ENCODE peak calls at places on chromosomes 6 and 20, in seven cellular contexts. One of them, this sample, is unnamed.

GRCh38 chr6:36888654-36889481 is 3.1 kb downstream of the C6orf89 start:
- DNase-seq in T-helper 1 cell: no peak
- DNase-seq in mesothelial cell of epicardium: no peak
- DNase-seq in fibroblast of pulmonary artery: no peak
- DNase-seq in activated gamma-delta T cell treated with Interleukin-2 at 50 U/mL for 16 hours: no peak
- DNase-seq in cardiac fibroblast: no peak
- DNase-seq in neural crest cell: no peak
- DNase-seq in this sample: no peak

GRCh38 chr6:139550361-139550760 is 175.9 kb upstream of the CITED2 start:
- DNase-seq in mesothelial cell of epicardium: no peak
- DNase-seq in T-helper 1 cell: no peak
- DNase-seq in fibroblast of pulmonary artery: no peak
- DNase-seq in neural crest cell: no peak
- DNase-seq in cardiac fibroblast: no peak
- DNase-seq in activated gamma-delta T cell treated with Interleukin-2 at 50 U/mL for 16 hours: no peak
- DNase-seq in this sample: no peak

GRCh38 chr20:17765017-17765416 is 65.3 kb downstream of the BANF2 start:
- DNase-seq in fibroblast of pulmonary artery: no peak
- DNase-seq in mesothelial cell of epicardium: no peak
- DNase-seq in cardiac fibroblast: no peak
- DNase-seq in activated gamma-delta T cell treated with Interleukin-2 at 50 U/mL for 16 hours: no peak
- DNase-seq in neural crest cell: no peak
- DNase-seq in T-helper 1 cell: no peak
- DNase-seq in this sample: no peak

GRCh38 chr20:44576297-44576696 is 6.1 kb upstream of the PKIG start:
- DNase-seq in neural crest cell: no peak
- DNase-seq in cardiac fibroblast: peak
- DNase-seq in T-helper 1 cell: no peak
- DNase-seq in activated gamma-delta T cell treated with Interleukin-2 at 50 U/mL for 16 hours: no peak
- DNase-seq in mesothelial cell of epicardium: no peak
- DNase-seq in fibroblast of pulmonary artery: peak
- DNase-seq in this sample: no peak

GRCh38 chr20:62025832-62026563 is 39.7 kb downstream of the TAF4 start:
- DNase-seq in T-helper 1 cell: no peak
- DNase-seq in cardiac fibroblast: peak
- DNase-seq in fibroblast of pulmonary artery: peak
- DNase-seq in mesothelial cell of epicardium: no peak
- DNase-seq in activated gamma-delta T cell treated with Interleukin-2 at 50 U/mL for 16 hours: peak
- DNase-seq in neural crest cell: no peak
- DNase-seq in this sample: no peak

GRCh38 chr6:31896856-31897611 is 464 bp downstream of the EHMT2 start:
- DNase-seq in fibroblast of pulmonary artery: no peak
- DNase-seq in mesothelial cell of epicardium: no peak
- DNase-seq in T-helper 1 cell: peak
- DNase-seq in neural crest cell: no peak
- DNase-seq in activated gamma-delta T cell treated with Interleukin-2 at 50 U/mL for 16 hours: no peak
- DNase-seq in cardiac fibroblast: no peak
- DNase-seq in this sample: no peak

GRCh38 chr20:49399329-49399728 is 83.1 kb downstream of the KCNB1 start:
- DNase-seq in cardiac fibroblast: peak
- DNase-seq in activated gamma-delta T cell treated with Interleukin-2 at 50 U/mL for 16 hours: no peak
- DNase-seq in T-helper 1 cell: no peak
- DNase-seq in fibroblast of pulmonary artery: peak
- DNase-seq in mesothelial cell of epicardium: no peak
- DNase-seq in neural crest cell: no peak
- DNase-seq in this sample: no peak

GRCh38 chr20:11917663-11918062 is at the start of gene BTBD3:
- DNase-seq in T-helper 1 cell: no peak
- DNase-seq in mesothelial cell of epicardium: no peak
- DNase-seq in fibroblast of pulmonary artery: peak
- DNase-seq in cardiac fibroblast: peak
- DNase-seq in neural crest cell: no peak
- DNase-seq in activated gamma-delta T cell treated with Interleukin-2 at 50 U/mL for 16 hours: no peak
- DNase-seq in this sample: no peak

GRCh38 chr6:63272397-63272796 is 47.4 kb downstream of the LGSN start:
- DNase-seq in activated gamma-delta T cell treated with Interleukin-2 at 50 U/mL for 16 hours: no peak
- DNase-seq in mesothelial cell of epicardium: no peak
- DNase-seq in T-helper 1 cell: no peak
- DNase-seq in neural crest cell: no peak
- DNase-seq in fibroblast of pulmonary artery: peak
- DNase-seq in cardiac fibroblast: peak
- DNase-seq in this sample: no peak

This sample was measured in upper lobe of left lung.